ENCODE peak calls at places on chromosomes 13 and 19, in four cellular contexts. N is CD4-positive, alpha-beta memory T cell; T is cardiac muscle cell; V is tibial nerve. Y is an unnamed sample. For H3K4me1, the result is how much of the 10 kb centered on the place peaks cover.

GRCh38 chr13:79534596-79534995 is 53.6 kb downstream of the NDFIP2 start:
- DNase-seq in N (no peak), T (no peak), V (no peak), Y (no peak)

GRCh38 chr19:35992902-35993765 is 1.9 kb upstream of the SDHAF1 start:
- DNase-seq in N (no peak), T (no peak), V (no peak), Y (no peak)

GRCh38 chr13:37105251-37105714 is at the start of gene CSNK1A1L:
- DNase-seq in N (no peak), T (no peak), V (no peak), Y (no peak)

GRCh38 chr19:38831142-38831605 is 420 bp downstream of the ECH1 start:
- DNase-seq in N (no peak), T (peak), V (peak), Y (peak)

GRCh38 chr13:28117689-28118377 is 17.5 kb upstream of the FLT3 start:
- DNase-seq in N (no peak), T (no peak), V (peak), Y (no peak)

GRCh38 chr13:49810825-49811526 is 18.5 kb upstream of the KPNA3 start:
- DNase-seq in N (no peak), T (peak), V (no peak), Y (no peak)

GRCh38 chr13:31774186-31774585 is 34.9 kb downstream of the RXFP2 start:
- DNase-seq in N (no peak), T (no peak), V (no peak), Y (no peak)

GRCh38 chr19:8262431-8262830 is 45.7 kb downstream of the CD320 start:
- DNase-seq in N (no peak), T (no peak), V (no peak), Y (no peak)

GRCh38 chr13:37657134-37657533 is 58.6 kb upstream of the POSTN start:
- DNase-seq in N (no peak), T (no peak), V (no peak), Y (no peak)

GRCh38 chr13:48116808-48117207 is 21.9 kb upstream of the MED4 start:
- DNase-seq in N (no peak), T (no peak), V (no peak), Y (no peak)

GRCh38 chr13:20219585-20219984 is 12.5 kb downstream of the GJB6 start:
- DNase-seq in N (no peak), T (no peak), V (no peak), Y (no peak)

GRCh38 chr13:30151398-30151797 is 156.0 kb downstream of the KATNAL1 start:
- DNase-seq in N (peak), T (no peak), V (no peak), Y (no peak)

GRCh38 chr19:55179570-55180484 is at the start of gene SYT5:
- DNase-seq in N (peak), T (peak), V (no peak), Y (no peak)

GRCh38 chr19:35645680-35646511 is 2.2 kb upstream of the COX6B1 start:
- DNase-seq in N (no peak), T (no peak), V (no peak), Y (no peak)

GRCh38 chr13:73411067-73411809 is 352.4 kb downstream of the KLF5 start:
- DNase-seq in N (no peak), T (no peak), V (no peak), Y (no peak)

GRCh38 chr19:7679017-7679720 is 1.5 kb upstream of the TRAPPC5 start:
- DNase-seq in N (peak), T (no peak), V (no peak), Y (peak)

GRCh38 chr19:10078329-10078728 is 7.8 kb upstream of the SHFL start:
- DNase-seq in N (no peak), T (no peak), V (no peak), Y (no peak)

GRCh38 chr13:24264976-24265375 is 44.4 kb upstream of the C1QTNF9 start:
- DNase-seq in N (peak), T (no peak), V (no peak), Y (no peak)

GRCh38 chr19:2189880-2190279 is 26.1 kb downstream of the DOT1L start:
- DNase-seq in N (no peak), T (no peak), V (no peak), Y (no peak)

GRCh38 chr13:107205318-107206112 is 637.6 kb upstream of the ARGLU1 start:
- DNase-seq in N (peak), T (peak), V (peak), Y (peak)

GRCh38 chr19:42276284-42276683 is 7.2 kb downstream of the CIC start:
- DNase-seq in N (no peak), T (no peak), V (no peak), Y (no peak)

GRCh38 chr13:80452279-80452678 is 111.4 kb upstream of the SPRY2 start:
- DNase-seq in N (no peak), T (no peak), V (no peak), Y (no peak)

GRCh38 chr19:1655131-1655981 is 2.9 kb upstream of the TCF3 start:
- DNase-seq in N (no peak), T (no peak), V (no peak), Y (no peak)

GRCh38 chr13:109782066-109782822 is 4.1 kb downstream of the IRS2 start:
- DNase-seq in N (no peak), T (no peak), V (no peak), Y (no peak)

GRCh38 chr13:104854007-104854406 is 1681.5 kb downstream of the EFNB2 start:
- DNase-seq in N (no peak), T (no peak), V (no peak), Y (no peak)

GRCh38 chr13:85806553-85807175 is 7.4 kb upstream of the SLITRK6 start:
- DNase-seq in N (peak), T (peak), V (no peak), Y (no peak)

GRCh38 chr13:30735025-30735967 is at the start of gene ALOX5AP:
- DNase-seq in N (peak), T (no peak), V (no peak), Y (no peak)

GRCh38 chr19:53290758-53291549 is 23.4 kb upstream of the VN1R4 start:
- DNase-seq in N (no peak), T (no peak), V (no peak), Y (no peak)

GRCh38 chr13:20547479-20547908 is 19.5 kb upstream of the IFT88 start:
- DNase-seq in N (no peak), T (no peak), V (no peak), Y (no peak)

GRCh38 chr13:37775871-37776270 is 93.7 kb downstream of the TRPC4 start:
- DNase-seq in N (no peak), T (no peak), V (no peak), Y (no peak)

GRCh38 chr19:2986951-2987491 is 9.7 kb downstream of the TLE6 start:
- DNase-seq in N (no peak), T (peak), V (no peak), Y (no peak)

GRCh38 chr19:54572696-54573311 is 786 bp upstream of the LILRA2 start:
- DNase-seq in N (no peak), T (no peak), V (peak), Y (no peak)

GRCh38 chr19:28341810-28342350 is 871.1 kb downstream of the UQCRFS1 start:
- DNase-seq in N (no peak), T (no peak), V (no peak), Y (no peak)

GRCh38 chr19:15318241-15318691 is 14.1 kb downstream of the BRD4 start:
- DNase-seq in N (no peak), T (no peak), V (no peak), Y (no peak)

GRCh38 chr19:15324791-15325519 is 7.4 kb downstream of the BRD4 start:
- DNase-seq in N (no peak), T (peak), V (no peak), Y (no peak)

GRCh38 chr19:15320118-15320517 is 12.2 kb downstream of the BRD4 start:
- DNase-seq in N (no peak), T (no peak), V (no peak), Y (no peak)

GRCh38 chr19:15323496-15324235 is 8.7 kb downstream of the BRD4 start:
- DNase-seq in N (no peak), T (no peak), V (peak), Y (peak)

DNA sequence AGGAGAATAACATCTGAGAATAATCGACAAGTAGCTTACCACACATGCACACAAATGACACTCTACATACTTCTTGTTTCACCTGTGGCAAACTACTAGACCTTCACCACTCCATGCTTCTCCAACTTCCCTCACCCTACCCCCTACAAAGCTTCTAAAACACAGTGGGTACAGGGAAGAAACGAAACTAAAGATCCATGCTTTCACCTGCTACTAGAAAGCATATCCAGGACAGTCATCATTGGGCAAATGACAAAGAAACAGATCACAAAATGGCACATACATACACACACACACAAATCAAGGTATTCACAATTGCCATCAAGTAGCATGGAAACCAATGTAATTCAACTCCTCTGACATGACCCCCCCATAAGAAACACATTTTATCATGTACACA is 10.6 kb downstream of the BRD4 start:
- DNase-seq in N (no peak), T (no peak), V (no peak), Y (no peak)
- H3K4me1 ChIP-seq in N (half or more), T (half or more), V (half or more), Y (half or more)

GRCh38 chr19:16327501-16327900 is 2.9 kb downstream of the KLF2 start:
- DNase-seq in N (no peak), T (no peak), V (no peak), Y (no peak)

GRCh38 chr19:16325671-16326400 is 1.2 kb downstream of the KLF2 start:
- DNase-seq in N (peak), T (peak), V (no peak), Y (peak)

GRCh38 chr19:16325161-16325527 is 518 bp downstream of the KLF2 start:
- DNase-seq in N (no peak), T (peak), V (no peak), Y (no peak)

GRCh38 chr19:16327131-16327450 is 2.5 kb downstream of the KLF2 start:
- DNase-seq in N (no peak), T (no peak), V (no peak), Y (no peak)

DNA sequence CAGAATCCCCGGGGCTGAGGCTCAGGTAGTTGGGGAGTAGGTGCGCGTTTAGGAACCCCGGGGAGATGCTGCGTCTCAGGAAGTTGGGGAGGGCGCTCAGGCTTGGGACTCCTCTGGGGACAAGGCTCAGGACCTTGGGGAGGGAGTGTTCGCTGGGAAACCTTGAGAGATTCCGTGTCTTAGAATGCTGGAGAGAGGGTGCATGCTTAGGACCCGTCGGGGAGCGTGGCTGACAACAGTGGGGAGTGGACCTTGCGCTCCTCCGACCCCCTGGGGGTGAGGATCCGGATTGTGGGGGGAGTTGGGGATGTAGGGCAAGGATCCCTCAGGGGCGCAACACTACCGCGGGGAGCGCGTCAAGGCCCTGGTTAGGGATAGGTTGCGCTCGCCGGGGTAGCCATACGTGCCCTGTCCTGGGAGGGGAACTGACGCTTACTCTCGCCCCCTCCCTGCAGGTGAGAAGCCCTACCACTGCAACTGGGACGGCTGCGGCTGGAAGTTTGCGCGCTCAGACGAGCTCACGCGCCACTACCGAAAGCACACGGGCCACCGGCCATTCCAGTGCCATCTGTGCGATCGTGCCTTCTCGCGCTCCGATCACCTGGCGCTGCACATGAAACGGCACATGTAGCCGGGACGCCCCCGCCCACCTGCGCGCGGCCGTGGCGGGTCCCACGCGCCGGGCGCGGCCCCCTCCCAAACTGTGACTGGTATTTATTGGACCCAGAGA is 1.9 kb downstream of the KLF2 start:
- DNase-seq in N (peak), T (no peak), V (no peak), Y (peak)
- H3K4me3 ChIP-seq in N (peak), T (peak), V (peak), Y (peak)

GRCh38 chr19:45162464-45163143 is 1.8 kb upstream of the NKPD1 start:
- DNase-seq in N (no peak), T (no peak), V (no peak), Y (no peak)
- H3K4me1 ChIP-seq in N (under half), T (under half), V (under half), Y (under half)

GRCh38 chr13:57740719-57741118 is 109.2 kb downstream of the PCDH17 start:
- DNase-seq in N (no peak), T (no peak), V (no peak), Y (no peak)
- H3K4me3 ChIP-seq in N (no peak), T (no peak), V (no peak), Y (no peak)

DNA sequence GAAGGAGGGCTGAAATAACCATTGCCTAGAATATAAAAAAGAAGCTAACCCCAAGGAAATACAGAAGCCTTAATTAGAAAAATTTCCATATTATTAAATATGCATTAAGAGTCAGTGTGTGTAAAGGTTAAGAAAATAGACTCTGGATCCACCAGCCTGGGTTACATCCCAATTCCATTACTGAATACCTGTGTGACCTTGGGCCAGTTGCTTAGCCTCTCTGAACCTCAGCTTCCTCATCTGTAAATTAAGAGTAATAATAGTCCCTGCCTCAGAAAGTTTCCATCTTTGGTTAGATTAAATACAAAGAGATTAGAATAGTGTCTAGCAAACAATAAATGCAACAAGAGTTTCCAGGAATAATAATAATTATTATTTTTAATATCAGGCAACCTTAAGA is 54.5 kb downstream of the ATP7B start:
- DNase-seq in N (no peak), T (no peak), V (no peak), Y (no peak)
- H3K4me1 ChIP-seq in N (under half), T (under half), V (under half), Y (under half)

GRCh38 chr19:13017306-13018036 is 22.2 kb downstream of the NFIX start:
- DNase-seq in N (no peak), T (no peak), V (no peak), Y (no peak)
- H3K4me3 ChIP-seq in N (no peak), T (no peak), V (no peak), Y (peak)

GRCh38 chr13:46383383-46383782 is 3.7 kb downstream of the RUBCNL start:
- DNase-seq in N (no peak), T (no peak), V (no peak), Y (no peak)
- H3K4me1 ChIP-seq in N (under half), T (under half), V (under half), Y (under half)

DNA sequence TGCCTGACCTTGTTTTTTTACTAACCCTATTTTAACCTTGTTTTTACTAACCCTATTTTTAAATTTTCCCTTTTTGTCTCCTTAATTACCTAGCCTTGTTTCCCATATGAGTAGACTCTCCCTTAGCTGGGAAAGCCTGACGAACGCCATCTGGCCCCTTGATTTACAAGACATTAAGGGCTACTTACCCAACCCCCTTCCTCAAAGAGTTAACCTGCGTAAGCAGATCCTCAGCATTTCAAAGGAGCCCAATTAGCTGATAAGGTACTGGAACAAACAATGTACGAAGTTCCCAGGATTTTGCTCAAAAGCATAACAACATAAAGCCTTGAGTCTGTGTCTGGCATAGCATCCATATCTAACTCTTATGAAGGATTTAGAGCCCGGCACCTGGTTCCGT is 4.7 kb upstream of the MVB12A start:
- DNase-seq in N (no peak), T (peak), V (no peak), Y (no peak)
- H3K4me3 ChIP-seq in N (no peak), T (no peak), V (no peak), Y (no peak)

DNA sequence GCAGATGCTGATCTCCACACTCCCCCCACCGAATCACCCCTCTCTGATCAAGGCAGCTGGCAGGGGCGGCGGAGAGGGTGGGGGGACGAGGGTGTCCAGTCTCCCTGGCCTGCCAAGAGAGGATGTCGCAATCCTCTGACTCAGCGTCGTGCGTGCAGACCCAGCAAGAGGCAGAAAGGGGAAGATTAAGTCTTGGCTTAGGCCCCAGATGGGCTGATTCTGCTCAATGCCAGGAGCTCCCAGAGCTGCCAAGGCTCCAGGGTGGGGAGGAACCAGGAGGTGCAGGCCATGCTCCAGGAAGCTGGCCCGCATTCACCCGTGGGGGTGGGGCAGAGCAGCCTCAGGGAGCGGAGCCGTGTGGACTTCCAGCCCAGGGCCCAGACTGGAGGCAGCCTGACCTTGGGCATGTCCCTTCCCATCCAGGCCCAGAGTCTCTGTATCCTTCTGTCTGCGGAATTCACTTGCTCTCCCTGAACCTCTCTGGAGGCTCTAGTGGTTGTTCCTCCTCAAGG is 6.6 kb upstream of the BCL3 start:
- DNase-seq in N (no peak), T (no peak), V (peak), Y (peak)
- H3K4me1 ChIP-seq in N (under half), T (under half), V (half or more), Y (under half)

DNA sequence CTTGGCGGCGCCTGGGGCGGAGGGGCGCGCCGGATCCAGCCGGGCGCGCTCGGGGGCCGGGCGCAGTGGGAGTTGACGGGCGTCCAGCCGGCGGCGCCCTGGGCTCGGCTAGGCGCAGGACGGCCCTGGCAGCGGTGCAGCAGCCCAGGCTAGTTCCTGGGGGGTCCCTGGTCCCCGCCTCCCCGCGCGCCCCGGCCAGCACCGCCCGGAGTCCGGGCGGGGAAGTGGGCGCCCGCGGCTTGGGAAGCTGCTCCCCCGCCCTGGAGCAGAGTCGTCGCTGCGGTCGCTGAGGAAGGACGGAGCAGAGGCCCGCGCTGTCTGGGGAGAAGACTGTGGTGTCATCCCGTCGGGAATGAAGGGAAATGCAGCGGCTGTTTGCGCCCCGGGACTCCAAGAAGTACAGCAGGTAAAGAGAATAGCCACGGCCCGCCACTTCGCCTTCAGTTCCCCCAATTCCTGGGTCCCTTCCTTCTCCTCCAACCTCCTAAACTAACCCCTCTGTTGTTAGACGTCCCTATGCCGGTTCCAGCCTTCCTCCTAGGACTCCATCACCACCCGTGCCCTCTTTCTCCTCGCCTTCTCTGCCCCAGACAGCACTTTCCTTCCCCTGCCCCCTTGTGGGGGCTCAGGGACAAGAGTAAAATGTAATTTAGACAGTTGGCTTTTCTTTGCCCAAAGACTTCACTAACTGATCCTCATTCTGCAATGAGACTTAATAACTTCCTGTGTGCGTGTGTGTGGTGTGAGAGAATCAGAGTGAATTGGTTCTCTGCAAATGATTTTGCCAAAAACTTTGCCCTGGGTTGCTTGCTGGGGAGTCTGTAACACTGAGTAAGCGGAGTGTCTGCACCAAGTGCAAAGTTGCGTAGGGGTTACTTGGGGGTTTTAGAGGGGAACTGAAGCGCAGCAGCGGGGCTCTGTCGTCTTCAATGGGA is 20.3 kb upstream of the SGCG start:
- DNase-seq in N (no peak), T (peak), V (no peak), Y (peak)
- H3K4me3 ChIP-seq in N (no peak), T (peak), V (peak), Y (peak)